ENCODE peak calls at places on chromosomes 1 and 21, in four cellular contexts. Y, H, J and Q are unnamed samples.

GRCh38 chr21:32237021-32237420 is 41.8 kb downstream of the MIS18A start:
- DNase-seq in H (no peak), Y (no peak), J (no peak), Q (no peak)

GRCh38 chr1:152164542-152165136 is 5.6 kb upstream of the RPTN start:
- DNase-seq in J (no peak), Y (no peak), H (no peak), Q (no peak)

GRCh38 chr1:54047384-54048315 is 5.4 kb downstream of the TMEM59 start:
- DNase-seq in J (no peak), Y (peak; percentile 7), H (no peak), Q (no peak)

GRCh38 chr1:159960721-159961381 is 6.8 kb upstream of the SLAMF9 start:
- DNase-seq in H (peak; percentile 46), Y (no peak), J (peak; percentile 69), Q (peak; percentile 79)

GRCh38 chr1:227940791-227941241 is 6.9 kb downstream of the WNT9A start:
- DNase-seq in H (no peak), Y (no peak), J (no peak), Q (no peak)

GRCh38 chr1:227395391-227396028 is 77.2 kb upstream of the CDC42BPA start:
- DNase-seq in H (no peak), J (no peak), Y (no peak), Q (no peak)

GRCh38 chr1:247387500-247387899 is 28.5 kb upstream of the NLRP3 start:
- DNase-seq in J (no peak), Y (no peak), H (no peak), Q (no peak)

GRCh38 chr1:236645016-236645680 is 40.8 kb upstream of the HEATR1 start:
- DNase-seq in J (no peak), Y (no peak), H (no peak), Q (no peak)

GRCh38 chr1:62643283-62643682 is 44.9 kb downstream of the DOCK7 start:
- DNase-seq in Y (no peak), J (no peak), H (no peak), Q (no peak)

GRCh38 chr1:46152021-46152420 is 19.6 kb upstream of the PIK3R3 start:
- DNase-seq in J (no peak), H (peak; percentile 52), Y (no peak), Q (no peak)

GRCh38 chr1:151058682-151059341 is 610 bp downstream of the CDC42SE1 start:
- DNase-seq in J (no peak), H (no peak), Y (peak; percentile 76), Q (peak; percentile 28)

GRCh38 chr1:46065405-46065804 is 67.0 kb downstream of the PIK3R3 start:
- DNase-seq in H (no peak), J (no peak), Y (no peak), Q (no peak)

GRCh38 chr1:151905070-151905442 is 4.3 kb downstream of the THEM4 start:
- DNase-seq in Y (no peak), H (no peak), J (no peak), Q (peak; percentile 46)

GRCh38 chr1:234315588-234315987 is 57.7 kb upstream of the COA6 start:
- DNase-seq in J (no peak), H (no peak), Y (no peak), Q (no peak)

GRCh38 chr1:84862810-84863251 is 30.2 kb downstream of the LPAR3 start:
- DNase-seq in J (no peak), H (no peak), Y (no peak), Q (no peak)

GRCh38 chr1:51058863-51059262 is 43.2 kb upstream of the C1orf185 start:
- DNase-seq in H (peak; percentile 4), Y (peak; percentile 25), J (no peak), Q (no peak)

GRCh38 chr1:40856656-40857302 is 5.4 kb downstream of the CITED4 start:
- DNase-seq in J (no peak), Y (no peak), H (no peak), Q (no peak)

GRCh38 chr1:186768906-186769305 is 59.8 kb upstream of the PLA2G4A start:
- DNase-seq in Y (no peak), J (no peak), H (no peak), Q (no peak)

GRCh38 chr1:66267211-66267940 is 266.6 kb upstream of the SGIP1 start:
- DNase-seq in H (no peak), J (no peak), Y (no peak), Q (no peak)

GRCh38 chr1:197180252-197180878 is 33.9 kb upstream of the ASPM start:
- DNase-seq in H (peak; percentile 51), Y (peak; percentile 56), J (no peak), Q (no peak)

GRCh38 chr1:97906567-97907228 is 14.1 kb downstream of the DPYD start:
- DNase-seq in J (no peak), H (peak; percentile 86), Y (peak; percentile 65), Q (no peak)

GRCh38 chr1:99808391-99809115 is 41.6 kb upstream of the AGL start:
- DNase-seq in Y (peak; percentile 93), H (peak; percentile 88), J (no peak), Q (no peak)

GRCh38 chr1:25369241-25369640 is 31.1 kb downstream of the TMEM50A start:
- DNase-seq in H (no peak), J (no peak), Y (no peak), Q (no peak)

GRCh38 chr1:3904006-3904842 is 4.2 kb upstream of the C1orf174 start:
- DNase-seq in H (no peak), J (no peak), Y (no peak), Q (no peak)